ENCODE peak calls at places on chromosomes 1 and 21, in eight cellular contexts. K is activated CD4-positive, alpha-beta T cell treated with anti-CD3 and anti-CD28 coated beads for 24 hours; U is A549; R is NCI-H1930; D is gastrocnemius medialis; B is activated CD8-positive, alpha-beta T cell treated with anti-CD3 and anti-CD28 coated beads for 36 hours; S is iPS DF 19.7; W is hepatic stellate cell. F is an unnamed sample.

GRCh38 chr1:17587693-17588047 is 48.2 kb downstream of the ARHGEF10L start:
- DNase-seq in U (peak), R (no peak), S (no peak), D (no peak), B (no peak), K (no peak), W (peak), F (no peak)

GRCh38 chr1:34549199-34549598 is 205.6 kb upstream of the GJB5 start:
- DNase-seq in R (no peak), B (peak), S (peak), W (no peak), D (no peak), K (no peak), U (peak), F (no peak)

GRCh38 chr1:42929434-42930177 is 29.1 kb downstream of the SLC2A1 start:
- DNase-seq in S (no peak), W (no peak), B (no peak), R (no peak), K (no peak), U (no peak), D (no peak), F (no peak)

GRCh38 chr1:74780600-74780999 is 47.6 kb downstream of the TYW3 start:
- DNase-seq in R (no peak), S (peak), W (no peak), K (no peak), U (no peak), B (no peak), D (no peak), F (no peak)

GRCh38 chr1:227920896-227921295 is 26.8 kb downstream of the WNT9A start:
- DNase-seq in S (no peak), K (no peak), B (no peak), U (no peak), W (no peak), R (no peak), D (no peak), F (no peak)

GRCh38 chr1:71307451-71307850 is 226.6 kb upstream of the ZRANB2 start:
- DNase-seq in U (no peak), W (no peak), D (no peak), R (no peak), B (no peak), K (no peak), S (no peak), F (peak)

GRCh38 chr1:92755541-92756351 is 29.2 kb downstream of the EVI5 start:
- DNase-seq in D (no peak), K (no peak), W (no peak), S (no peak), U (no peak), B (no peak), R (no peak), F (no peak)

GRCh38 chr1:26110731-26111529 is 694 bp upstream of the PDIK1L start:
- DNase-seq in S (no peak), W (peak), R (peak), K (peak), B (peak), U (peak), D (peak), F (no peak)

GRCh38 chr1:54016343-54017282 is 1.4 kb downstream of the LDLRAD1 start:
- DNase-seq in S (no peak), R (no peak), B (no peak), U (peak), W (no peak), D (no peak), K (no peak), F (peak)

GRCh38 chr1:45979074-45979777 is 153.2 kb downstream of the PIK3R3 start:
- DNase-seq in B (no peak), S (no peak), K (no peak), U (peak), R (peak), D (no peak), W (no peak), F (peak)

GRCh38 chr1:51768971-51769601 is 109.4 kb downstream of the NRDC start:
- DNase-seq in B (peak), K (no peak), U (peak), S (peak), R (peak), D (no peak), W (peak), F (no peak)

GRCh38 chr1:228280106-228280901 is 72.5 kb downstream of the OBSCN start:
- DNase-seq in W (no peak), K (no peak), U (no peak), S (no peak), B (no peak), R (no peak), D (no peak), F (no peak)

GRCh38 chr1:52157582-52157981 is 15.7 kb downstream of the ZFYVE9 start:
- DNase-seq in U (no peak), D (no peak), K (no peak), W (no peak), S (no peak), B (no peak), R (no peak), F (no peak)

GRCh38 chr21:36554411-36555157 is 74.7 kb upstream of the CLDN14 start:
- DNase-seq in W (no peak), S (no peak), U (no peak), B (no peak), K (no peak), R (no peak), D (no peak), F (no peak)

GRCh38 chr1:5571861-5572401 is 420.3 kb downstream of the NPHP4 start:
- DNase-seq in D (no peak), R (no peak), S (no peak), K (no peak), B (no peak), W (no peak), U (no peak), F (no peak)

GRCh38 chr1:66775646-66776045 is 23.4 kb downstream of the DYNLT5 start:
- DNase-seq in R (no peak), S (no peak), K (no peak), D (no peak), U (no peak), B (no peak), W (no peak), F (no peak)

GRCh38 chr1:8095584-8095983 is 69.5 kb upstream of the ERRFI1 start:
- DNase-seq in U (no peak), S (no peak), K (no peak), B (no peak), W (no peak), R (no peak), D (no peak), F (no peak)

GRCh38 chr1:157994704-157995540 is 1.5 kb downstream of the KIRREL1 start:
- DNase-seq in W (no peak), K (no peak), B (no peak), D (no peak), U (no peak), S (no peak), R (no peak), F (no peak)

GRCh38 chr1:27402349-27402754 is 9.9 kb downstream of the GPR3 start:
- DNase-seq in U (peak), D (peak), K (no peak), S (no peak), R (no peak), B (no peak), W (peak), F (no peak)

GRCh38 chr1:52186449-52186848 is 44.6 kb downstream of the ZFYVE9 start:
- DNase-seq in U (no peak), W (no peak), R (no peak), B (no peak), D (no peak), S (no peak), K (no peak), F (no peak)

GRCh38 chr1:234638832-234639799 is 29.1 kb upstream of the IRF2BP2 start:
- DNase-seq in K (no peak), S (no peak), U (peak), D (peak), B (no peak), R (no peak), W (no peak), F (no peak)

GRCh38 chr21:36171741-36172331 is 15.2 kb downstream of the DOP1B start:
- DNase-seq in W (peak), S (no peak), D (no peak), R (no peak), B (no peak), U (no peak), K (no peak), F (no peak)

GRCh38 chr1:108609483-108610066 is 49.7 kb downstream of the EEIG2 start:
- DNase-seq in R (no peak), W (no peak), D (no peak), S (no peak), U (no peak), B (no peak), K (no peak), F (no peak)

GRCh38 chr1:101410048-101410878 is 173.4 kb downstream of the S1PR1 start:
- DNase-seq in R (no peak), D (no peak), K (no peak), S (no peak), W (no peak), U (no peak), B (peak), F (no peak)

GRCh38 chr21:36547464-36547863 is 67.5 kb upstream of the CLDN14 start:
- DNase-seq in R (no peak), S (no peak), U (no peak), D (no peak), B (no peak), W (no peak), K (no peak), F (no peak)

GRCh38 chr1:158334601-158335292 is 3.4 kb upstream of the CD1B start:
- DNase-seq in U (no peak), S (no peak), B (no peak), W (no peak), K (no peak), D (no peak), R (no peak), F (no peak)

GRCh38 chr1:214563881-214564280 is 12.5 kb upstream of the PTPN14 start:
- DNase-seq in R (no peak), B (no peak), U (no peak), D (no peak), K (no peak), S (no peak), W (no peak), F (no peak)

GRCh38 chr1:109625176-109625575 is 5.5 kb downstream of the AMPD2 start:
- DNase-seq in D (no peak), R (no peak), W (no peak), B (no peak), S (no peak), K (no peak), U (no peak), F (no peak)

GRCh38 chr21:42411891-42412635 is 8.4 kb downstream of the UBASH3A start:
- DNase-seq in K (no peak), B (no peak), D (no peak), U (peak), S (no peak), W (no peak), R (no peak), F (no peak)